ENCODE peak calls at places on chromosomes 16 and 17, in four cellular contexts. V is HFFc6, L is NCI-H2029 treated with DMSO at 0.1 percent for 48 hours, B is NCI-H146. F is an unnamed sample.

GRCh38 chr16:88855736-88856121 is 1.0 kb downstream of the GALNS start:
- DNase-seq in L (no peak), B (no peak), V (no peak), F (no peak)

GRCh38 chr16:49487746-49488145 is 114.1 kb downstream of the C16orf78 start:
- DNase-seq in B (no peak), V (no peak), L (no peak), F (no peak)

GRCh38 chr17:76575570-76575969 is 10.1 kb downstream of the ST6GALNAC2 start:
- DNase-seq in L (no peak), B (no peak), V (no peak), F (no peak)

GRCh38 chr17:17048106-17048505 is 5.8 kb downstream of the MPRIP start:
- DNase-seq in L (no peak), B (no peak), V (no peak), F (no peak)

GRCh38 chr17:28839221-28839620 is 3.4 kb downstream of the FAM222B start:
- DNase-seq in L (no peak), B (no peak), V (no peak), F (no peak)

GRCh38 chr17:56109811-56110210 is 43.5 kb upstream of the ANKFN1 start:
- DNase-seq in B (no peak), L (no peak), V (no peak), F (no peak)

GRCh38 chr17:63041722-63042121 is 75.7 kb downstream of the TANC2 start:
- DNase-seq in L (no peak), V (no peak), B (peak; percentile 60), F (no peak)

GRCh38 chr17:76905836-76906235 is 37.6 kb downstream of the MGAT5B start:
- DNase-seq in L (no peak), B (no peak), V (no peak), F (no peak)

GRCh38 chr17:79340286-79340685 is 265.7 kb downstream of the ENGASE start:
- DNase-seq in L (no peak), V (no peak), B (no peak), F (no peak)

GRCh38 chr16:27495191-27495590 is 54.5 kb downstream of the GTF3C1 start:
- DNase-seq in L (no peak), V (peak; percentile 88), B (no peak), F (no peak)

GRCh38 chr17:14458724-14459123 is 157.8 kb downstream of the HS3ST3B1 start:
- DNase-seq in L (no peak), B (no peak), V (no peak), F (no peak)

GRCh38 chr16:15899538-15900100 is 11.2 kb upstream of the CEP20 start:
- DNase-seq in B (no peak), V (peak; percentile 76), L (no peak), F (peak; percentile 94)

GRCh38 chr16:19844945-19845641 is 39.6 kb downstream of the GPRC5B start:
- DNase-seq in V (peak; percentile 78), B (no peak), L (no peak), F (peak; percentile 86)

GRCh38 chr16:87416826-87417471 is 24.8 kb downstream of the MAP1LC3B start:
- DNase-seq in L (no peak), B (no peak), V (peak; percentile 46), F (peak; percentile 78)

GRCh38 chr16:63289834-63290460 is 1253.7 kb upstream of the CDH8 start:
- DNase-seq in B (peak; percentile 51), V (no peak), L (peak; percentile 8), F (peak; percentile 0)

GRCh38 chr17:7750321-7750821 is 32.8 kb downstream of the DNAH2 start:
- DNase-seq in V (peak; percentile 83), B (no peak), L (no peak), F (peak; percentile 95)

GRCh38 chr16:56241596-56241995 is 50.3 kb downstream of the GNAO1 start:
- DNase-seq in V (peak; percentile 57), B (no peak), L (no peak), F (peak; percentile 77)

GRCh38 chr17:57519199-57519598 is 225.9 kb downstream of the CCDC182 start:
- DNase-seq in L (peak; percentile 17), V (peak; percentile 29), B (no peak), F (peak; percentile 68)